ENCODE peak calls at places on chromosomes 6 and 20, in nine cellular contexts. V is ascending aorta, T is left lung, G is psoas muscle, X is keratinocyte, C is neural progenitor cell, E is uterus, F is mammary epithelial cell, N is left ventricle myocardium inferior. P is an unnamed sample. For H3K36me3, the result is how much of the 10 kb centered on the place peaks cover.

GRCh38 chr6:109793793-109794192 is 102.7 kb downstream of the FIG4 start:
- DNase-seq in V (no peak), T (no peak), G (no peak), X (peak), C (no peak), E (peak), F (peak), N (no peak), P (no peak)

GRCh38 chr6:158006331-158006730 is 24.7 kb downstream of the SYNJ2 start:
- DNase-seq in V (no peak), T (no peak), G (no peak), X (no peak), C (no peak), E (no peak), F (no peak), N (no peak), P (no peak)

GRCh38 chr6:21742238-21742660 is 148.7 kb downstream of the SOX4 start:
- DNase-seq in V (no peak), T (no peak), G (no peak), X (no peak), C (no peak), E (no peak), F (peak), N (no peak), P (no peak)

GRCh38 chr6:14499804-14500203 is 382.2 kb downstream of the CD83 start:
- DNase-seq in V (no peak), T (no peak), G (no peak), X (no peak), C (peak), E (no peak), F (peak), N (no peak), P (no peak)

GRCh38 chr6:27260339-27260738 is 12.8 kb downstream of the PRSS16 start:
- DNase-seq in V (no peak), T (no peak), G (no peak), X (no peak), C (peak), E (no peak), F (no peak), N (no peak), P (no peak)

GRCh38 chr6:92122746-92123145 is 1296.6 kb downstream of the EPHA7 start:
- DNase-seq in V (no peak), T (no peak), G (no peak), X (no peak), C (peak), E (no peak), F (no peak), N (no peak), P (no peak)

GRCh38 chr6:158621694-158622544 is 22.6 kb downstream of the DYNLT1 start:
- DNase-seq in V (no peak), T (peak), G (no peak), X (no peak), C (no peak), E (peak), F (no peak), N (no peak), P (no peak)

GRCh38 chr6:35370124-35370741 is 27.9 kb downstream of the PPARD start:
- DNase-seq in V (peak), T (peak), G (peak), X (no peak), C (no peak), E (peak), F (peak), N (peak), P (peak)

GRCh38 chr6:37624606-37625574 is 72.8 kb downstream of the MDGA1 start:
- DNase-seq in V (no peak), T (peak), G (peak), X (no peak), C (no peak), E (peak), F (peak), N (peak), P (peak)

GRCh38 chr6:14250573-14250972 is 133.0 kb downstream of the CD83 start:
- DNase-seq in V (no peak), T (no peak), G (no peak), X (no peak), C (no peak), E (no peak), F (no peak), N (no peak), P (no peak)

GRCh38 chr6:41713650-41714291 is 21.6 kb downstream of the TFEB start:
- DNase-seq in V (no peak), T (no peak), G (peak), X (no peak), C (no peak), E (no peak), F (peak), N (no peak), P (no peak)

GRCh38 chr6:129835691-129836090 is 25.4 kb downstream of the TMEM244 start:
- DNase-seq in V (no peak), T (no peak), G (no peak), X (no peak), C (no peak), E (no peak), F (no peak), N (no peak), P (no peak)

GRCh38 chr6:82989891-82990290 is 75.8 kb downstream of the UBE3D start:
- DNase-seq in V (no peak), T (no peak), G (no peak), X (no peak), C (no peak), E (no peak), F (no peak), N (no peak), P (no peak)

GRCh38 chr20:775679-776135 is 7.4 kb upstream of the SLC52A3 start:
- DNase-seq in V (no peak), T (no peak), G (no peak), X (no peak), C (peak), E (no peak), F (no peak), N (no peak), P (no peak)

GRCh38 chr6:105587349-105588115 is 184.7 kb upstream of the PREP start:
- DNase-seq in V (no peak), T (no peak), G (no peak), X (no peak), C (no peak), E (no peak), F (peak), N (no peak), P (no peak)

GRCh38 chr6:123926000-123926399 is 122.3 kb downstream of the NKAIN2 start:
- DNase-seq in V (no peak), T (no peak), G (no peak), X (peak), C (no peak), E (no peak), F (peak), N (no peak), P (no peak)

GRCh38 chr6:46677314-46677654 is 10.4 kb upstream of the TDRD6 start:
- DNase-seq in V (no peak), T (no peak), G (no peak), X (no peak), C (peak), E (no peak), F (no peak), N (no peak), P (no peak)

DNA sequence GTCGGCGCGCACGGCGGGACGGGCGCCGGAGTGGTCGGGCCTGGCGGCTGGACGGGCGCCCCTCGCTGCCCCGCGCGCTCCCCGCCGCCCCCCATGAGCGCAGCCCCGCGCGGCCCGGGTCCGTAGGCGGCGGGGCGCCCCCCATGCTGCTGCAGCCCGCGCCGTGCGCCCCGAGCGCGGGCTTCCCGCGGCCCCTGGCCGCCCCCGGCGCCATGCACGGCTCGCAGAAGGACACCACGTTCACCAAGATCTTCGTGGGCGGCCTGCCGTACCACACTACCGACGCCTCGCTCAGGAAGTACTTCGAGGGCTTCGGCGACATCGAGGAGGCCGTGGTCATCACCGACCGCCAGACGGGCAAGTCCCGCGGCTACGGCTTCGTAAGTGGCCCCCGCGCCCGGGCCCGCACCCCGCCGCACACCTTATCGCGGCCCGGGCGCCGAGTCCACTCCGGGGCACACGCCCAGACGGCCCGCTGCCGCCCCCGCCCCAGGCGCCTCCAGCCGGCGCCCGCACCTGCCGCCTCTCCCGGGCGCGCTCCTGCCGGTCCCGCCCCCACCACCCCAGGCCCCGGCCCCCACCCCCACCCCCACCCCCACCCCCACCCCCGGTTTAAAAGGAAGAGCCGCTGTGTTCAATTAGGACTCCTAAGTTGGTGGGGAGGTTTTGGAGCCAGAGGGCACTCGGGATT is 388 bp downstream of the RBM38 start:
- DNase-seq in V (no peak), T (no peak), G (peak), X (no peak), C (peak), E (no peak), F (no peak), N (no peak), P (peak)
- TF ChIP-seq CTCF in V (no peak), T (no peak), G (no peak), X (no peak), C (no peak), E (no peak), F (no peak), N (no peak), P (no peak)

GRCh38 chr6:52595000-52595795 is 18.3 kb upstream of the TRAM2 start:
- DNase-seq in V (no peak), T (peak), G (peak), X (no peak), C (peak), E (peak), F (peak), N (peak), P (no peak)

GRCh38 chr6:52597738-52598122 is 20.9 kb upstream of the TRAM2 start:
- DNase-seq in V (no peak), T (no peak), G (no peak), X (no peak), C (no peak), E (no peak), F (no peak), N (no peak), P (no peak)

GRCh38 chr6:52596371-52597028 is 19.6 kb upstream of the TRAM2 start:
- DNase-seq in V (no peak), T (no peak), G (no peak), X (no peak), C (no peak), E (no peak), F (peak), N (no peak), P (no peak)

GRCh38 chr6:52594216-52594615 is 17.4 kb upstream of the TRAM2 start:
- DNase-seq in V (no peak), T (no peak), G (no peak), X (no peak), C (no peak), E (no peak), F (no peak), N (no peak), P (no peak)

DNA sequence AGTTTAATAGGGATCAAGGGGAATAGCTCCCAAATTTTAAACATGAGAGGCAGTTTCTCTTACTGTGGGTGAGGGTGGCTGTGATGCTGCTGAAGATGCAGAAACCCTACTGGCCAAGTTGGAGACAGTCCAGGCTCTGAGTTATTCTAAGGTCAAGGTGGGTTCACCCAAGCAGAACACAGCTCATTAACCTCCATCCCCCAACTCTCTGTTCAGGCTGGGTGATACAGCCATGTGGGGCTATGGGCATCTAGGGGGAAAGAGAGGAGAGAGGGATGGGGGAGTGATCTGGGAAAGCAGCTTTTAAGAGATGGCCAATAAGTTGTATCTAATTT is 18.9 kb upstream of the TRAM2 start:
- DNase-seq in V (no peak), T (no peak), G (no peak), X (no peak), C (no peak), E (no peak), F (no peak), N (no peak), P (no peak)
- H3K4me3 ChIP-seq in V (no peak), T (no peak), G (no peak), X (no peak), C (no peak), E (no peak), F (no peak), N (peak), P (no peak)

GRCh38 chr20:37220255-37220654 is 40.9 kb upstream of the MROH8 start:
- DNase-seq in V (no peak), T (no peak), G (no peak), X (no peak), C (no peak), E (no peak), F (no peak), N (no peak), P (no peak)

GRCh38 chr20:37223053-37223452 is 38.6 kb downstream of the GHRH start:
- DNase-seq in V (no peak), T (peak), G (no peak), X (no peak), C (no peak), E (no peak), F (peak), N (no peak), P (no peak)

GRCh38 chr20:37220796-37221195 is 40.8 kb downstream of the GHRH start:
- DNase-seq in V (no peak), T (no peak), G (no peak), X (no peak), C (no peak), E (no peak), F (no peak), N (no peak), P (no peak)

GRCh38 chr20:37225146-37225545 is 36.5 kb downstream of the GHRH start:
- DNase-seq in V (no peak), T (no peak), G (no peak), X (no peak), C (no peak), E (no peak), F (no peak), N (no peak), P (no peak)

GRCh38 chr20:37222086-37222485 is 39.5 kb downstream of the GHRH start:
- DNase-seq in V (no peak), T (no peak), G (no peak), X (no peak), C (no peak), E (no peak), F (no peak), N (no peak), P (no peak)
- H3K36me3 ChIP-seq in V (half or more), T (under half), G (under half), X (under half), C (under half), E (under half), F (under half), N (half or more), P (under half)

GRCh38 chr20:46150982-46151381 is 32.9 kb downstream of the CD40 start:
- DNase-seq in V (no peak), T (no peak), G (no peak), X (no peak), C (no peak), E (no peak), F (no peak), N (no peak), P (no peak)

GRCh38 chr20:46148313-46149213 is 30.4 kb downstream of the CD40 start:
- DNase-seq in V (no peak), T (no peak), G (no peak), X (no peak), C (no peak), E (no peak), F (no peak), N (no peak), P (no peak)

GRCh38 chr20:46152824-46153586 is 34.9 kb downstream of the CD40 start:
- DNase-seq in V (no peak), T (no peak), G (no peak), X (no peak), C (no peak), E (no peak), F (no peak), N (no peak), P (no peak)

GRCh38 chr20:46154796-46155195 is 36.7 kb downstream of the CD40 start:
- DNase-seq in V (no peak), T (no peak), G (no peak), X (no peak), C (no peak), E (no peak), F (no peak), N (no peak), P (no peak)

GRCh38 chr20:46151936-46152335 is 33.8 kb downstream of the CD40 start:
- DNase-seq in V (no peak), T (no peak), G (no peak), X (no peak), C (peak), E (no peak), F (no peak), N (no peak), P (no peak)
- TF ChIP-seq CTCF in V (no peak), T (peak), G (peak), X (peak), C (peak), E (no peak), F (peak), N (peak), P (peak)

DNA sequence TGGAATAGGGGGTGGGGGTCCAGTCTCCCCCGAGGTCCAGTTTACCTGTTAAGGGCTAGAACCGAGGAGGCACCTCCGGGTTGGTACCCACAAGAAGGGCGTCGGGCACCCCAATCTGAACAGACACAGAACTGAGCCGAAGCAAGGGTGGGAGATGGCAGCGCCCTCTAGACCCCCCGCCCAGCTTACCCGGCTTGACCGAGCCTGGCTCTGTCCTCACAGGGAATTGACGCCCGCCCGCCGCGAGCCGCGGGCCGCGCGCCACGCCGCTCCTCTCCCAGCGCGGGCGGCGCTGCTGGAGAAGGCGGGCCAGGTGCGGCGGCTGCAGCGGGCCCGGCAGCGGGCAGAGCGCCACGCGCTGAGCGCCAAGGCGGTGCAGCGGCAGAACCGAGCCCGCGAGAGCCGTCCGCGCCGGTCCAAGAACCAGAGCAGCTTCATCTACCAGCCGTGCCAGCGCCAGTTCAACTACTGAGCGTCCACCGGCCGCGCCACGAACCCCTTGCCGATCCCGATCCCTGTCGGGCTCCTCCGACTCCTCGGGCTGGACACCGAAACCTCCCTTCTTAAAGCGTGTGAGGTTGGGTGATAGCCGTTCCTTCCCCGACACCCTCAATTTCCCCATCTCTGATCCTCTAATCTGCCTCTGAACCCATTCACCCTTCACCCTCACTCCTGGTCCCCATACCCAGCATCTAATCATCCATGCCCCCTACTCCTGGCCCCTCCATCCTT is 5.9 kb downstream of the TP53INP2 start:
- DNase-seq in V (no peak), T (peak), G (peak), X (no peak), C (peak), E (peak), F (no peak), N (peak), P (peak)
- H3K4me3 ChIP-seq in V (peak), T (peak), G (peak), X (peak), C (peak), E (peak), F (peak), N (peak), P (peak)

GRCh38 chr20:22101606-22102005 is 396.1 kb downstream of the PAX1 start:
- DNase-seq in V (no peak), T (no peak), G (no peak), X (no peak), C (no peak), E (no peak), F (no peak), N (no peak), P (no peak)
- H3K36me3 ChIP-seq in V (under half), T (under half), G (under half), X (under half), C (under half), E (under half), F (under half), N (under half), P (under half)

GRCh38 chr6:39092124-39092523 is 22.9 kb downstream of the SAYSD1 start:
- DNase-seq in V (no peak), T (no peak), G (no peak), X (no peak), C (peak), E (no peak), F (no peak), N (no peak), P (no peak)
- TF ChIP-seq CTCF in V (no peak), T (no peak), G (no peak), X (peak), C (peak), E (no peak), F (peak), N (peak), P (no peak)